ENCODE peak calls at places on chromosomes 5 and 9, in six cellular contexts. Z is NCI-H146, T is EH, O is A172, R is A673, S is aorta. I is an unnamed sample.

GRCh38 chr5:169801324-169801777 is 164.3 kb downstream of the DOCK2 start:
- DNase-seq in Z (no peak), R (peak; percentile 17), O (peak; percentile 84), S (no peak), T (peak; percentile 62), I (no peak)

GRCh38 chr5:168227973-168228615 is 63.4 kb upstream of the WWC1 start:
- DNase-seq in S (no peak), O (no peak), R (no peak), T (peak; percentile 6), Z (no peak), I (no peak)

GRCh38 chr5:5979761-5980570 is 398.4 kb downstream of the MED10 start:
- DNase-seq in S (no peak), O (no peak), Z (no peak), T (no peak), R (no peak), I (no peak)

GRCh38 chr9:23005061-23005690 is 558.6 kb downstream of the DMRTA1 start:
- DNase-seq in R (no peak), T (no peak), O (peak; percentile 14), Z (peak; percentile 93), S (no peak), I (no peak)

GRCh38 chr5:151080620-151081425 is at the start of gene TNIP1:
- DNase-seq in O (peak; percentile 85), T (peak; percentile 92), R (peak; percentile 84), Z (peak; percentile 76), S (peak; percentile 98), I (peak; percentile 93)

GRCh38 chr9:16964228-16964627 is 93.8 kb upstream of the BNC2 start:
- DNase-seq in O (peak; percentile 60), Z (no peak), S (no peak), T (peak; percentile 99), R (peak; percentile 8), I (no peak)

GRCh38 chr5:111853748-111854147 is 96.8 kb upstream of the NREP start:
- DNase-seq in T (peak; percentile 62), O (no peak), S (no peak), R (peak; percentile 46), Z (no peak), I (no peak)

GRCh38 chr5:142512680-142513042 is 173.2 kb downstream of the FGF1 start:
- DNase-seq in T (peak; percentile 94), O (peak; percentile 70), Z (no peak), S (no peak), R (no peak), I (no peak)

GRCh38 chr9:124209279-124209678 is 48.5 kb upstream of the NEK6 start:
- DNase-seq in S (no peak), O (no peak), Z (no peak), R (no peak), T (no peak), I (no peak)

GRCh38 chr5:117657591-117657990 is 1083.0 kb upstream of the SEMA6A start:
- DNase-seq in S (no peak), T (peak; percentile 38), O (no peak), R (no peak), Z (no peak), I (no peak)

GRCh38 chr9:133074111-133074651 is 12.4 kb downstream of the CEL start:
- DNase-seq in T (peak; percentile 71), S (peak; percentile 31), R (no peak), Z (no peak), O (peak; percentile 28), I (no peak)

I was measured in left cardiac atrium.